ENCODE peak calls at places on chromosomes 12 and 14, in six cellular contexts. A is endothelial cell of umbilical vein, D is stomach, P is sigmoid colon, X is suprapubic skin, N is K562. H is an unnamed sample.

GRCh38 chr12:113295846-113296556 is 38.9 kb downstream of the SLC8B1 start:
- DNase-seq in A (no peak), D (no peak), P (no peak), X (no peak), N (no peak), H (no peak)

GRCh38 chr14:32384464-32384863 is 55.4 kb downstream of the AKAP6 start:
- DNase-seq in A (no peak), D (no peak), P (no peak), X (no peak), N (no peak), H (no peak)

GRCh38 chr14:105844047-105844630 is 317.8 kb downstream of the TMEM121 start:
- DNase-seq in A (no peak), D (no peak), P (no peak), X (no peak), N (no peak), H (no peak)

GRCh38 chr12:98745578-98746391 is 100.7 kb downstream of the APAF1 start:
- DNase-seq in A (peak; percentile 39), D (no peak), P (no peak), X (no peak), N (no peak), H (no peak)

GRCh38 chr14:73973497-73973896 is 23.4 kb downstream of the COQ6 start:
- DNase-seq in A (no peak), D (no peak), P (no peak), X (no peak), N (no peak), H (no peak)

GRCh38 chr12:44874981-44875416 is 1.1 kb downstream of the NELL2 start:
- DNase-seq in A (peak; percentile 4), D (no peak), P (no peak), X (no peak), N (no peak), H (no peak)

GRCh38 chr12:101719566-101719965 is 19.7 kb downstream of the SYCP3 start:
- DNase-seq in A (no peak), D (no peak), P (no peak), X (no peak), N (no peak), H (no peak)

GRCh38 chr14:29465095-29465494 is 462.6 kb downstream of the PRKD1 start:
- DNase-seq in A (peak; percentile 52), D (no peak), P (no peak), X (no peak), N (no peak), H (no peak)

GRCh38 chr14:103476065-103476464 is 46.6 kb downstream of the CKB start:
- DNase-seq in A (no peak), D (no peak), P (no peak), X (no peak), N (no peak), H (no peak)

GRCh38 chr12:47277972-47278448 is 198.3 kb upstream of the AMIGO2 start:
- DNase-seq in A (peak; percentile 35), D (no peak), P (no peak), X (no peak), N (peak; percentile 74), H (no peak)

GRCh38 chr14:53108292-53108937 is 44.7 kb downstream of the DDHD1 start:
- DNase-seq in A (no peak), D (no peak), P (no peak), X (no peak), N (no peak), H (no peak)

GRCh38 chr12:67068204-67068731 is 200.9 kb upstream of the CAND1 start:
- DNase-seq in A (no peak), D (no peak), P (no peak), X (no peak), N (no peak), H (no peak)

GRCh38 chr12:130617219-130617618 is 98.9 kb downstream of the RIMBP2 start:
- DNase-seq in A (no peak), D (no peak), P (no peak), X (no peak), N (no peak), H (no peak)

GRCh38 chr12:27549801-27550652 is 26.0 kb downstream of the PPFIBP1 start:
- DNase-seq in A (peak; percentile 89), D (peak; percentile 81), P (peak; percentile 94), X (peak; percentile 93), N (peak; percentile 22), H (no peak)

GRCh38 chr14:98704441-98704840 is 567.6 kb downstream of the BCL11B start:
- DNase-seq in A (no peak), D (no peak), P (no peak), X (no peak), N (no peak), H (no peak)

GRCh38 chr12:88399811-88400210 is 180.5 kb downstream of the KITLG start:
- DNase-seq in A (no peak), D (no peak), P (no peak), X (no peak), N (no peak), H (no peak)

GRCh38 chr12:105983622-105984325 is 155.0 kb downstream of the NUAK1 start:
- DNase-seq in A (no peak), D (no peak), P (no peak), X (no peak), N (no peak), H (no peak)

GRCh38 chr12:120115066-120115465 is 1.5 kb downstream of the RAB35 start:
- DNase-seq in A (no peak), D (no peak), P (no peak), X (no peak), N (no peak), H (no peak)

GRCh38 chr12:84585996-84586395 is 326.6 kb downstream of the SLC6A15 start:
- DNase-seq in A (no peak), D (no peak), P (no peak), X (no peak), N (no peak), H (no peak)

GRCh38 chr12:21677622-21678277 is 20.1 kb upstream of the LDHB start:
- DNase-seq in A (no peak), D (no peak), P (no peak), X (no peak), N (no peak), H (no peak)

GRCh38 chr12:117342247-117342646 is 19.2 kb downstream of the NOS1 start:
- DNase-seq in A (no peak), D (no peak), P (no peak), X (no peak), N (no peak), H (no peak)

GRCh38 chr12:113684053-113684907 is 212.6 kb upstream of the LHX5 start:
- DNase-seq in A (no peak), D (no peak), P (no peak), X (no peak), N (no peak), H (no peak)

DNA sequence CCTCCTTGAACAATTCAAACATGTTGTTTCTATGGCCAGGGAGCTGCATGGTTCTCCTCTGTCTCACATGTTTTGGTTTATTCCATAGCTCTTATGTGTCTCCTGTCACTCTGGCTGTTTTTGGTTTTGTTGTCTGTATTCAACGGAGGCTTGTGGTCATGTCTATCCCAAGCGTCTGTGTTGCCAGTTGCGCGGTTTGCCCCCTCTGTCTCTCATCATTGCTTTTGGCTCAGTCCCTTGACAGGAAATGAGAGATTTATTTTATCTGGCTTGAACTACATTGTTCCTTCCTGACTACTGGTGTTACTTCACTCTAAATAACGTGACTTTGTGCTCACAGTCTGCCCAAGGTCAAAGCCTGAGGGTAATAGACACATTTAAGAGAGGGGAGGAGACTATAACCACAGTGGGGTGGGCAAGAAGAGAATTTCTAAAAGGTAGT is 96.4 kb upstream of the SOX5 start:
- DNase-seq in A (peak; percentile 79), D (no peak), P (no peak), X (no peak), N (no peak), H (no peak)
- TF ChIP-seq POLR2A in A (no peak), D (no peak), P (no peak), X (no peak), N (no peak), H (no peak)

GRCh38 chr12:103495783-103496456 is at the start of gene C12orf42:
- DNase-seq in A (peak; percentile 5), D (no peak), P (no peak), X (no peak), N (no peak), H (no peak)
- H3K4me3 ChIP-seq in A (no peak within 1 kb of the TSS), D (peak within 1 kb of the TSS; percentile 45), P (peak within 1 kb of the TSS; percentile 14), X (peak within 1 kb of the TSS; percentile 41), N (no peak within 1 kb of the TSS), H (peak within 1 kb of the TSS; percentile 43)

GRCh38 chr12:3437986-3438385 is 53.0 kb upstream of the PRMT8 start:
- DNase-seq in A (no peak), D (no peak), P (no peak), X (no peak), N (no peak), H (no peak)

GRCh38 chr12:3432176-3432742 is 58.7 kb upstream of the PRMT8 start:
- DNase-seq in A (no peak), D (no peak), P (no peak), X (no peak), N (no peak), H (no peak)

GRCh38 chr12:3432868-3433267 is 58.1 kb upstream of the PRMT8 start:
- DNase-seq in A (no peak), D (no peak), P (no peak), X (no peak), N (no peak), H (no peak)

GRCh38 chr12:3438401-3438800 is 52.6 kb upstream of the PRMT8 start:
- DNase-seq in A (no peak), D (no peak), P (no peak), X (no peak), N (no peak), H (no peak)

GRCh38 chr12:3436496-3437060 is 54.4 kb upstream of the PRMT8 start:
- DNase-seq in A (no peak), D (peak; percentile 34), P (no peak), X (no peak), N (no peak), H (no peak)
- TF ChIP-seq POLR2AphosphoS5 in A (no peak), D (no peak), P (no peak), X (no peak), N (no peak), H (no peak)

DNA sequence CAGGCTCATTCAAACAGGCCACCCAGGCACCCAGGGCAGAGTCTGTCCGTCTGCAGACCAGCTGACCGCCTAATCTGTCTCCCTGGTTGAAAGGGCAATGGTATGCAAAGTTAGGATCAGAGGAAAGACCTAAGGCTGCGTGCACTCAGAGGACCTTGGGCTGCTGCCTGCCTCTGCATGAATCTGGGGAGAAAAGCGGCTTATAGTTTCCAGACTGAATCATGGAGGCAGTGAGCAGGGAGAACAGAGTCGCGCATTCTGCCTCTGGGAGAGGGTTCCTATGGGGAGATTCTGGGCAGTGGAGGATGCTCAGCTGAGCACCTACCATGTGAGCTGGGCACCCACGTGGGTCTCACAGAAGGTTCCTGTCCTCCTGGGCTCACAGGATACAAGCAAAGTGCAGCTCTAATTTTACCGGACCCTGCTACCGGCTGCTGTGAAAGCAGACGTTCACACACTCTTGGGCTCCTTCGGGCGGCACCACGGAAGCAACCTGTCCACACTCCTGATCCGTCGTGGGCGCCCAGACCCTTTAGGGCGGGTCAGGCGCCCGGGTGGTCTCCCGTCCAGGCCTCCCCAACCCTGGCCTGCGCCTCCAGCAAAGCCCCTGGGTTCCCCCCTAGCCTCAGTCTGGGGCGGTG is 776 bp downstream of the SCARB1 start:
- DNase-seq in A (peak; percentile 15), D (no peak), P (no peak), X (no peak), N (no peak), H (no peak)
- TF ChIP-seq POLR2A in A (no peak), D (no peak), P (no peak), X (no peak), N (no peak), H (no peak)